ENCODE peak calls at places on chromosomes 7 and 10, in eight cellular contexts. One of them, this sample, is unnamed.

GRCh38 chr7:4209126-4209525 is 473.0 kb upstream of the FOXK1 start:
- DNase-seq in epithelial cell of esophagus: no peak
- DNase-seq in CD8-positive, alpha-beta T cell: no peak
- DNase-seq in right atrium auricular region: no peak
- DNase-seq in GM12865: no peak
- DNase-seq in coronary artery: no peak
- DNase-seq in lower lobe of right lung: no peak
- DNase-seq in uterus: no peak
- DNase-seq in this sample: no peak

GRCh38 chr10:112491144-112491543 is 44.1 kb downstream of the VTI1A start:
- DNase-seq in CD8-positive, alpha-beta T cell: no peak
- DNase-seq in GM12865: no peak
- DNase-seq in coronary artery: no peak
- DNase-seq in epithelial cell of esophagus: peak
- DNase-seq in uterus: no peak
- DNase-seq in lower lobe of right lung: no peak
- DNase-seq in right atrium auricular region: no peak
- DNase-seq in this sample: peak

GRCh38 chr10:30055094-30055701 is 4.2 kb downstream of the JCAD start:
- DNase-seq in CD8-positive, alpha-beta T cell: no peak
- DNase-seq in lower lobe of right lung: no peak
- DNase-seq in uterus: no peak
- DNase-seq in coronary artery: no peak
- DNase-seq in epithelial cell of esophagus: no peak
- DNase-seq in GM12865: no peak
- DNase-seq in right atrium auricular region: no peak
- DNase-seq in this sample: peak

GRCh38 chr7:104642551-104642950 is 314.1 kb downstream of the LHFPL3 start:
- DNase-seq in uterus: no peak
- DNase-seq in GM12865: no peak
- DNase-seq in epithelial cell of esophagus: no peak
- DNase-seq in CD8-positive, alpha-beta T cell: no peak
- DNase-seq in right atrium auricular region: no peak
- DNase-seq in lower lobe of right lung: no peak
- DNase-seq in coronary artery: no peak
- DNase-seq in this sample: no peak

GRCh38 chr10:94027197-94027596 is 33.5 kb downstream of the PLCE1 start:
- DNase-seq in coronary artery: no peak
- DNase-seq in epithelial cell of esophagus: no peak
- DNase-seq in lower lobe of right lung: no peak
- DNase-seq in GM12865: no peak
- DNase-seq in CD8-positive, alpha-beta T cell: no peak
- DNase-seq in uterus: no peak
- DNase-seq in right atrium auricular region: no peak
- DNase-seq in this sample: no peak

GRCh38 chr7:66146701-66147100 is 32.1 kb downstream of the CRCP start:
- DNase-seq in epithelial cell of esophagus: no peak
- DNase-seq in GM12865: no peak
- DNase-seq in lower lobe of right lung: no peak
- DNase-seq in coronary artery: no peak
- DNase-seq in uterus: no peak
- DNase-seq in right atrium auricular region: no peak
- DNase-seq in CD8-positive, alpha-beta T cell: no peak
- DNase-seq in this sample: peak

GRCh38 chr10:47374611-47375536 is 9.2 kb downstream of the ZNF488 start:
- DNase-seq in epithelial cell of esophagus: no peak
- DNase-seq in uterus: no peak
- DNase-seq in lower lobe of right lung: no peak
- DNase-seq in GM12865: no peak
- DNase-seq in right atrium auricular region: peak
- DNase-seq in coronary artery: peak
- DNase-seq in CD8-positive, alpha-beta T cell: peak
- DNase-seq in this sample: peak

GRCh38 chr10:55631071-55631654 is 729.9 kb downstream of the ZWINT start:
- DNase-seq in CD8-positive, alpha-beta T cell: no peak
- DNase-seq in GM12865: no peak
- DNase-seq in right atrium auricular region: peak
- DNase-seq in uterus: peak
- DNase-seq in lower lobe of right lung: peak
- DNase-seq in epithelial cell of esophagus: peak
- DNase-seq in coronary artery: no peak
- DNase-seq in this sample: peak

GRCh38 chr7:9657257-9657656 is 1223.8 kb downstream of the NXPH1 start:
- DNase-seq in epithelial cell of esophagus: no peak
- DNase-seq in uterus: no peak
- DNase-seq in CD8-positive, alpha-beta T cell: no peak
- DNase-seq in GM12865: no peak
- DNase-seq in right atrium auricular region: no peak
- DNase-seq in lower lobe of right lung: no peak
- DNase-seq in coronary artery: no peak
- DNase-seq in this sample: no peak

GRCh38 chr7:47327698-47328391 is 254.1 kb downstream of the TNS3 start:
- DNase-seq in coronary artery: peak
- DNase-seq in GM12865: no peak
- DNase-seq in CD8-positive, alpha-beta T cell: no peak
- DNase-seq in lower lobe of right lung: peak
- DNase-seq in right atrium auricular region: peak
- DNase-seq in epithelial cell of esophagus: peak
- DNase-seq in uterus: peak
- DNase-seq in this sample: peak

GRCh38 chr7:44222776-44223261 is 22.0 kb downstream of the YKT6 start:
- DNase-seq in lower lobe of right lung: peak
- DNase-seq in GM12865: no peak
- DNase-seq in coronary artery: no peak
- DNase-seq in CD8-positive, alpha-beta T cell: no peak
- DNase-seq in epithelial cell of esophagus: no peak
- DNase-seq in right atrium auricular region: no peak
- DNase-seq in uterus: no peak
- DNase-seq in this sample: no peak

GRCh38 chr7:76259124-76260086 is 43.1 kb upstream of the HSPB1 start:
- DNase-seq in CD8-positive, alpha-beta T cell: no peak
- DNase-seq in epithelial cell of esophagus: no peak
- DNase-seq in lower lobe of right lung: no peak
- DNase-seq in GM12865: no peak
- DNase-seq in coronary artery: no peak
- DNase-seq in right atrium auricular region: no peak
- DNase-seq in uterus: no peak
- DNase-seq in this sample: no peak

GRCh38 chr7:80790877-80791276 is 128.0 kb downstream of the SEMA3C start:
- DNase-seq in uterus: peak
- DNase-seq in right atrium auricular region: no peak
- DNase-seq in coronary artery: no peak
- DNase-seq in CD8-positive, alpha-beta T cell: no peak
- DNase-seq in lower lobe of right lung: no peak
- DNase-seq in GM12865: no peak
- DNase-seq in epithelial cell of esophagus: no peak
- DNase-seq in this sample: no peak

GRCh38 chr10:90222372-90222771 is 521.0 kb downstream of the KIF20B start:
- DNase-seq in coronary artery: no peak
- DNase-seq in GM12865: no peak
- DNase-seq in epithelial cell of esophagus: peak
- DNase-seq in CD8-positive, alpha-beta T cell: no peak
- DNase-seq in right atrium auricular region: no peak
- DNase-seq in uterus: no peak
- DNase-seq in lower lobe of right lung: no peak
- DNase-seq in this sample: peak

GRCh38 chr7:27123477-27124053 is 7.0 kb downstream of the HOXA4 start:
- DNase-seq in right atrium auricular region: no peak
- DNase-seq in coronary artery: peak
- DNase-seq in epithelial cell of esophagus: no peak
- DNase-seq in uterus: no peak
- DNase-seq in GM12865: no peak
- DNase-seq in lower lobe of right lung: no peak
- DNase-seq in CD8-positive, alpha-beta T cell: no peak
- DNase-seq in this sample: no peak

GRCh38 chr7:99128076-99128950 is 15.6 kb downstream of the SMURF1 start:
- DNase-seq in epithelial cell of esophagus: peak
- DNase-seq in uterus: no peak
- DNase-seq in right atrium auricular region: no peak
- DNase-seq in GM12865: no peak
- DNase-seq in CD8-positive, alpha-beta T cell: no peak
- DNase-seq in lower lobe of right lung: no peak
- DNase-seq in coronary artery: no peak
- DNase-seq in this sample: peak

GRCh38 chr10:116287906-116288501 is 15.0 kb upstream of the GFRA1 start:
- DNase-seq in epithelial cell of esophagus: peak
- DNase-seq in GM12865: peak
- DNase-seq in uterus: peak
- DNase-seq in lower lobe of right lung: no peak
- DNase-seq in CD8-positive, alpha-beta T cell: no peak
- DNase-seq in coronary artery: no peak
- DNase-seq in right atrium auricular region: no peak
- DNase-seq in this sample: peak

GRCh38 chr10:75071164-75071489 is 40.3 kb upstream of the SAMD8 start:
- DNase-seq in GM12865: no peak
- DNase-seq in CD8-positive, alpha-beta T cell: no peak
- DNase-seq in lower lobe of right lung: no peak
- DNase-seq in coronary artery: no peak
- DNase-seq in uterus: no peak
- DNase-seq in epithelial cell of esophagus: peak
- DNase-seq in right atrium auricular region: no peak
- DNase-seq in this sample: no peak

GRCh38 chr10:3982746-3983442 is 197.9 kb upstream of the KLF6 start:
- DNase-seq in uterus: no peak
- DNase-seq in coronary artery: no peak
- DNase-seq in lower lobe of right lung: no peak
- DNase-seq in epithelial cell of esophagus: no peak
- DNase-seq in GM12865: no peak
- DNase-seq in right atrium auricular region: no peak
- DNase-seq in CD8-positive, alpha-beta T cell: no peak
- DNase-seq in this sample: no peak

GRCh38 chr7:73851410-73852338 is 9.3 kb upstream of the TMEM270 start:
- DNase-seq in right atrium auricular region: no peak
- DNase-seq in lower lobe of right lung: no peak
- DNase-seq in CD8-positive, alpha-beta T cell: peak
- DNase-seq in coronary artery: no peak
- DNase-seq in uterus: no peak
- DNase-seq in GM12865: peak
- DNase-seq in epithelial cell of esophagus: peak
- DNase-seq in this sample: peak

GRCh38 chr7:82049442-82049841 is 279.6 kb upstream of the HGF start:
- DNase-seq in CD8-positive, alpha-beta T cell: no peak
- DNase-seq in GM12865: no peak
- DNase-seq in uterus: no peak
- DNase-seq in epithelial cell of esophagus: no peak
- DNase-seq in lower lobe of right lung: no peak
- DNase-seq in coronary artery: no peak
- DNase-seq in right atrium auricular region: no peak
- DNase-seq in this sample: peak

GRCh38 chr10:25017661-25018060 is 1.2 kb downstream of the THNSL1 start:
- DNase-seq in CD8-positive, alpha-beta T cell: no peak
- DNase-seq in right atrium auricular region: no peak
- DNase-seq in uterus: no peak
- DNase-seq in epithelial cell of esophagus: no peak
- DNase-seq in GM12865: no peak
- DNase-seq in coronary artery: no peak
- DNase-seq in lower lobe of right lung: no peak
- DNase-seq in this sample: no peak
- H3K4me3 ChIP-seq in CD8-positive, alpha-beta T cell: no peak
- H3K4me3 ChIP-seq in right atrium auricular region: no peak
- H3K4me3 ChIP-seq in uterus: peak
- H3K4me3 ChIP-seq in epithelial cell of esophagus: peak
- H3K4me3 ChIP-seq in GM12865: peak
- H3K4me3 ChIP-seq in coronary artery: no peak
- H3K4me3 ChIP-seq in lower lobe of right lung: peak
- H3K4me3 ChIP-seq in this sample: no peak

DNA sequence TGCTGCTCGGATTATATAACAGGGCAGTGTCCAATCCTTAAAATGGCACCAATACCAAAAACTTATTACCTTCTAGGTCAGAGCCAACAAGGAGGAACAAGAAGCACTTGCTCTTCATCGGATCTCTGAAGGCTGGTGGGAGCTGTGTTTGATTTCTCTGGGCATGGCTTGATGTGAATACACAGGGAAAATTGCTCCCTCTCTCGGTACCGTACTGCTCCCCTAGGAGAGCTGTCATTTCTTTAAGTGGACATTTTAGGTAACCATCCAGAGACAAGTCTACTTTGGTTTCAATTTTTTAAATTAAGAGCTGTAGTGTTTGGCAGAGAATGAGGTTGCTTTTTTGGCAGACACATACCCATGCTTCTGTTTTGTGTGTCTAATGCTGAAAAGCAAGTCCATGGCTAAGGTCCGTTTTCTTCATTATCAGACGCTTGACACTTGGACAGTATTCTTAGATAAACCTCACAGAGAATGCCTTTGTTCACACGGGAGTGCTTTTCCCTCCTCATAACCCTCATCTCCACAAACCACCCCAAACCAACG is 61.2 kb upstream of the TRIL start:
- DNase-seq in uterus: no peak
- DNase-seq in CD8-positive, alpha-beta T cell: no peak
- DNase-seq in GM12865: no peak
- DNase-seq in coronary artery: no peak
- DNase-seq in right atrium auricular region: no peak
- DNase-seq in lower lobe of right lung: no peak
- DNase-seq in epithelial cell of esophagus: peak
- DNase-seq in this sample: peak
- TF ChIP-seq CTCF in uterus: peak
- TF ChIP-seq CTCF in CD8-positive, alpha-beta T cell: no peak
- TF ChIP-seq CTCF in GM12865: no peak
- TF ChIP-seq CTCF in coronary artery: no peak
- TF ChIP-seq CTCF in right atrium auricular region: peak
- TF ChIP-seq CTCF in lower lobe of right lung: no peak
- TF ChIP-seq CTCF in epithelial cell of esophagus: no peak
- TF ChIP-seq CTCF in this sample: peak

DNA sequence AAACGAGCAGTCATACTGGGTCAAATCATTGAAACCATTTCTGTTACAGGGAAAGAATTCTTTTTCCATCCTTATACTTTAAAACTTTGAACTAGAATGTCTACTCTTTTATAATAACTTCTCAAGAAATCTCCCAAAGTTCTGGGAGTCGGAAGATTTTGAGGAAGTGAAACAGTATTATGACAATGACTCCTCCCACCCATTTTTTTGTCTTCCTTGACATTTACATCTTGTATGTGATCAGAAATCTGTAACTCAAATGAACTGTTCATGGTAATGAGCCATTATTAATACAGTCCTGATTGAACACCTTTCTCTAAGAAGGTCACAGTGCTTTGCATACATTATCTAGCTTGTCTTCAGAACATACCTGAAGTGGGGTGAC is 227.4 kb downstream of the CELF2 start:
- DNase-seq in lower lobe of right lung: no peak
- DNase-seq in epithelial cell of esophagus: no peak
- DNase-seq in right atrium auricular region: no peak
- DNase-seq in uterus: no peak
- DNase-seq in coronary artery: no peak
- DNase-seq in CD8-positive, alpha-beta T cell: no peak
- DNase-seq in GM12865: peak
- DNase-seq in this sample: no peak
- H3K4me3 ChIP-seq in lower lobe of right lung: no peak
- H3K4me3 ChIP-seq in epithelial cell of esophagus: no peak
- H3K4me3 ChIP-seq in right atrium auricular region: no peak
- H3K4me3 ChIP-seq in uterus: no peak
- H3K4me3 ChIP-seq in coronary artery: no peak
- H3K4me3 ChIP-seq in CD8-positive, alpha-beta T cell: no peak
- H3K4me3 ChIP-seq in GM12865: peak
- H3K4me3 ChIP-seq in this sample: no peak

DNA sequence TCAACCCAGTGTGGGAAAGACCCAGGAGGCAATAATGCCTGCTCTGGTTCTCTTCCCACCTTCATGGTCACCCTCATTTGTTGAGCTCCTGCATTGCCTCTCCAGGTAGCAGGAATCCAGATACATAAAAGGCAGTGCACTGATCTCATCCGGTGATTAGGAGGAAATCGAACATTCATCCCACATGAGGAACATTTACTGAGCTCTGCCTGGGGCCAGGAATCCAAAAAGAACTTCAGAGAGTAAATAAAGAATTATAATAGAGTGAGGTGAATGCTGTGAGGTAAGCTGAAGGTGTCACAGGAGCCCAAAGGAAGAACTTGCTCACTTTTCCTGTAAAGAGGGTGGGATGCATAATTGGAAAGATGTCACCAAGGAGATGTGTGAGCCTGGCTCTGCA is 121.2 kb downstream of the RALA start:
- DNase-seq in CD8-positive, alpha-beta T cell: no peak
- DNase-seq in GM12865: no peak
- DNase-seq in lower lobe of right lung: no peak
- DNase-seq in uterus: no peak
- DNase-seq in epithelial cell of esophagus: no peak
- DNase-seq in coronary artery: no peak
- DNase-seq in right atrium auricular region: no peak
- DNase-seq in this sample: no peak
- TF ChIP-seq CTCF in CD8-positive, alpha-beta T cell: no peak
- TF ChIP-seq CTCF in GM12865: no peak
- TF ChIP-seq CTCF in lower lobe of right lung: no peak
- TF ChIP-seq CTCF in uterus: no peak
- TF ChIP-seq CTCF in epithelial cell of esophagus: no peak
- TF ChIP-seq CTCF in coronary artery: no peak
- TF ChIP-seq CTCF in right atrium auricular region: no peak
- TF ChIP-seq CTCF in this sample: no peak